ENCODE peak calls at places on chromosomes 7 and 10, in four cellular contexts. Y is K562, L is adrenal gland, S is IMR-90. I is an unnamed sample. For H3K9me3 and H3K4me1, the result is how much of the 10 kb centered on the place peaks cover.

GRCh38 chr7:55132890-55133551 is 114.2 kb downstream of the EGFR start:
- DNase-seq in S (peak), Y (no peak), L (no peak), I (peak)

GRCh38 chr10:78414380-78414779 is 380.7 kb downstream of the RPS24 start:
- DNase-seq in L (no peak), S (no peak), Y (no peak), I (no peak)

GRCh38 chr7:4748267-4748666 is 27.2 kb upstream of the AP5Z1 start:
- DNase-seq in L (no peak), Y (no peak), S (no peak), I (no peak)

GRCh38 chr7:101936612-101937231 is 119.3 kb downstream of the CUX1 start:
- DNase-seq in S (peak), L (no peak), Y (no peak), I (peak)

GRCh38 chr10:3803295-3803883 is 18.4 kb upstream of the KLF6 start:
- DNase-seq in L (no peak), S (peak), Y (peak), I (no peak)

GRCh38 chr7:95636140-95636539 is 39.8 kb upstream of the PDK4 start:
- DNase-seq in Y (no peak), S (no peak), L (no peak), I (no peak)

GRCh38 chr10:92735938-92736337 is 46.2 kb downstream of the HHEX start:
- DNase-seq in L (no peak), Y (no peak), S (no peak), I (no peak)

GRCh38 chr7:33686001-33686591 is 219.2 kb upstream of the BMPER start:
- DNase-seq in L (no peak), Y (no peak), S (no peak), I (no peak)

GRCh38 chr7:22860784-22861482 is 38.3 kb upstream of the TOMM7 start:
- DNase-seq in L (no peak), S (no peak), Y (peak), I (peak)

GRCh38 chr7:132140341-132140740 is 435.9 kb downstream of the PLXNA4 start:
- DNase-seq in Y (no peak), S (no peak), L (no peak), I (no peak)

GRCh38 chr10:49368256-49368655 is 27.6 kb downstream of the DRGX start:
- DNase-seq in Y (no peak), L (no peak), S (no peak), I (no peak)

GRCh38 chr10:48245977-48246376 is 28.5 kb downstream of the FRMPD2 start:
- DNase-seq in Y (no peak), S (no peak), L (no peak), I (no peak)

GRCh38 chr10:49645417-49646255 is 31.8 kb downstream of the CHAT start:
- DNase-seq in L (no peak), S (no peak), Y (no peak), I (peak)

GRCh38 chr10:86085686-86086085 is 280.9 kb downstream of the GRID1 start:
- DNase-seq in Y (no peak), L (no peak), S (no peak), I (no peak)

GRCh38 chr7:114345494-114345893 is 69.1 kb upstream of the FOXP2 start:
- DNase-seq in Y (no peak), S (peak), L (no peak), I (no peak)

GRCh38 chr7:91852263-91852741 is 28.2 kb downstream of the MTERF1 start:
- DNase-seq in S (peak), Y (no peak), L (no peak), I (no peak)

GRCh38 chr7:129769866-129770808 is 158.6 kb downstream of the NRF1 start:
- DNase-seq in L (no peak), S (no peak), Y (no peak), I (no peak)
- H3K9me3 ChIP-seq in L (under half), S (under half), Y (under half), I (under half)

GRCh38 chr7:87151002-87151505 is 1.2 kb upstream of the DMTF1 start:
- DNase-seq in L (no peak), S (no peak), Y (no peak), I (no peak)

GRCh38 chr7:87154166-87154565 is 1.9 kb downstream of the DMTF1 start:
- DNase-seq in S (no peak), L (no peak), Y (no peak), I (no peak)

GRCh38 chr7:87152897-87153641 is 816 bp downstream of the DMTF1 start:
- DNase-seq in Y (no peak), S (peak), L (peak), I (peak)

GRCh38 chr7:87151701-87152111 is 547 bp upstream of the DMTF1 start:
- DNase-seq in L (no peak), S (no peak), Y (no peak), I (no peak)

DNA sequence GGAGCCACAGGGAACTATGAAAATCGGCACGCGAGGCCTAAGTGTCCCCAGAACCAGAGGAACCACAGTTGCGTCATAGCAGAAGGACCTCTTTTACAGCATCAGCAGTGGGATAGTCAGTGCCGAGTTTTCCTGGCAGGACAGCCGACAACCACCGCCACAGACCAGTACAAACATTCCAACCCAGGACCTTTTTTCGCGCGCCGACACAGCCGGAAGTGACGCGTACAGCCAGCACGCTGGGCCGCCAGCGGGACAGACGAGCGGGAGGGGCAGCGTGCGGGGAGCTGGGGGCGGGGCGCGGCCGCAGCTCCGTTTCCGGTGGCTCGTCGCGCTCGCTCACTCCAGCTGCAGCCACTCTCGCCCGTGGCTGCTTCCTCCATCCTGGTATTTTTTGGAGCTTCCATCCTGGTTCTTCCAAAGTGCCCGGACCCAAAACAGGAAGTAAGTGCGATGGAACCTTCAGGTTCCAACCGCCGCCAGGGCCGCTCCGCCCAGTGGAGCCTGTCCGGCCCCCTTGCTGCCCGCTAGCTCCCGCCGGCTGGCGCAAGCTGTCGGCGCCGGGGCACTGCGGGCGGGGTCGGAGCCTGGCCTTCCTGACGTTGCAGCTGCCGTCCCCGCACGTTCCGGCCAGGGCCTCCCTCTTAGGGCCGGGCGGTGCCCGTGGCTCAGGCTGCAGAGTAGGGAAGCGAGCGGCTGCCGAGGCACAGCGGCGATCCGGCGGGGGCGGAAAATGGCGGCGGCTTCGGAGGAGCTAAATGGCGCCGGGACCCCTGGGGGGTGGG is at the start of gene DMTF1:
- DNase-seq in S (peak), L (peak), Y (peak), I (peak)
- TF ChIP-seq POLR2A in S (peak), L (peak), Y (peak), I (peak)

GRCh38 chr10:125080296-125080695 is 80.1 kb downstream of the CTBP2 start:
- DNase-seq in S (no peak), L (no peak), Y (no peak), I (no peak)
- H3K4me1 ChIP-seq in S (under half), L (under half), Y (under half), I (under half)

DNA sequence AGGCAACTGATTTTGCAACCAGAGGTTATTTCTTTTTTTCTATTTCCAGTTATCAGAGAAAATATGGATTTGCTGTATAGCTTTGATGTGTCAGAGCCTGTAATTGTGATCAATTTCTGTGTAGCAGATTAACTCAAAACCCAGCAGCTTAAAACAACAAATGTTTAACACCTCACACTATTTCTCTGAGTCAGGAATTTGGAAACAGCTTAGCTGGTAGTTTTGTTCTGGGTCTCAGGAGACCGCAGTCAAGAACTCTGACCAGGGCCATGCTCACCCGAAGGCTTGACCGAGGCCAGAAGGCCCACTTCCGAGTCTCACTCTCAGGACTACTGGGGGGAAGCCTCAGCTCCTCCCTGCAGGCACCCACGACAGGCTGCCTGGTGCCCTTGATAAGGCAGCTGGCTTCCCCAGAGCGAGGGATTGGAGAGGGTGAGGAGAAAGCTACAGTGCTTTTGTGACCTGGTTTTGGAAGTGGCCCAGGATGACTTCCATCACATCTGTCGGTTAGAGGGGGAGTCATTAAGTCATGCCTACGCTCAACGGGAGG is 105.6 kb upstream of the SHH start:
- DNase-seq in Y (no peak), S (no peak), L (no peak), I (no peak)
- H3K9me3 ChIP-seq in Y (under half), S (under half), L (under half), I (under half)

I was measured in testis.